ENCODE peak calls at places on chromosomes 7 and 10, in four cellular contexts. X, V, C and U are unnamed samples.

GRCh38 chr10:99870051-99870730 is 87.8 kb downstream of the ABCC2 start:
- DNase-seq in X (no peak), V (no peak), C (no peak), U (no peak)

GRCh38 chr7:142248166-142249160 is 9.4 kb downstream of the PRSS58 start:
- DNase-seq in X (peak), V (no peak), C (no peak), U (peak)

GRCh38 chr7:32587431-32587948 is 92.2 kb downstream of the AVL9 start:
- DNase-seq in X (no peak), V (peak), C (no peak), U (no peak)

GRCh38 chr7:12696001-12696400 is 8.6 kb downstream of the ARL4A start:
- DNase-seq in X (no peak), V (no peak), C (no peak), U (no peak)

GRCh38 chr10:87925570-87925969 is 62.1 kb downstream of the PTEN start:
- DNase-seq in X (no peak), V (no peak), C (no peak), U (no peak)

GRCh38 chr7:133957860-133958259 is 169.3 kb upstream of the LRGUK start:
- DNase-seq in X (no peak), V (no peak), C (no peak), U (no peak)

GRCh38 chr10:52740913-52741675 is 31.5 kb downstream of the MBL2 start:
- DNase-seq in X (peak), V (peak), C (peak), U (peak)

GRCh38 chr7:73770002-73770859 is at the start of gene CLDN3:
- DNase-seq in X (peak), V (no peak), C (peak), U (peak)

GRCh38 chr10:102231357-102232318 is 5.5 kb downstream of the ELOVL3 start:
- DNase-seq in X (peak), V (no peak), C (no peak), U (peak)

GRCh38 chr7:3028071-3028766 is 15.4 kb downstream of the CARD11 start:
- DNase-seq in X (peak), V (peak), C (no peak), U (no peak)

GRCh38 chr10:100186813-100187212 is 984 bp upstream of the ERLIN1 start:
- DNase-seq in X (peak), V (no peak), C (no peak), U (no peak)

GRCh38 chr10:11068861-11069633 is 51.4 kb downstream of the CELF2 start:
- DNase-seq in X (no peak), V (no peak), C (no peak), U (no peak)

GRCh38 chr7:50346548-50347497 is 42.3 kb downstream of the IKZF1 start:
- DNase-seq in X (peak), V (no peak), C (no peak), U (no peak)

GRCh38 chr7:135160858-135161653 is 9.5 kb downstream of the CYREN start:
- DNase-seq in X (peak), V (peak), C (no peak), U (no peak)

GRCh38 chr10:111360260-111360925 is 283.6 kb downstream of the ADRA2A start:
- DNase-seq in X (peak), V (no peak), C (peak), U (peak)

GRCh38 chr7:54260868-54261475 is 281.2 kb upstream of the VSTM2A start:
- DNase-seq in X (no peak), V (no peak), C (no peak), U (no peak)

GRCh38 chr7:47722126-47722525 is 140.2 kb upstream of the TNS3 start:
- DNase-seq in X (no peak), V (no peak), C (no peak), U (no peak)
- H2BK15ac ChIP-seq in X (no peak), V (peak), C (peak), U (no peak)

GRCh38 chr7:156139633-156140032 is 327.4 kb upstream of the SHH start:
- DNase-seq in X (no peak), V (no peak), C (no peak), U (no peak)
- H2BK120ac ChIP-seq in X (no peak), V (no peak), C (no peak), U (no peak)

DNA sequence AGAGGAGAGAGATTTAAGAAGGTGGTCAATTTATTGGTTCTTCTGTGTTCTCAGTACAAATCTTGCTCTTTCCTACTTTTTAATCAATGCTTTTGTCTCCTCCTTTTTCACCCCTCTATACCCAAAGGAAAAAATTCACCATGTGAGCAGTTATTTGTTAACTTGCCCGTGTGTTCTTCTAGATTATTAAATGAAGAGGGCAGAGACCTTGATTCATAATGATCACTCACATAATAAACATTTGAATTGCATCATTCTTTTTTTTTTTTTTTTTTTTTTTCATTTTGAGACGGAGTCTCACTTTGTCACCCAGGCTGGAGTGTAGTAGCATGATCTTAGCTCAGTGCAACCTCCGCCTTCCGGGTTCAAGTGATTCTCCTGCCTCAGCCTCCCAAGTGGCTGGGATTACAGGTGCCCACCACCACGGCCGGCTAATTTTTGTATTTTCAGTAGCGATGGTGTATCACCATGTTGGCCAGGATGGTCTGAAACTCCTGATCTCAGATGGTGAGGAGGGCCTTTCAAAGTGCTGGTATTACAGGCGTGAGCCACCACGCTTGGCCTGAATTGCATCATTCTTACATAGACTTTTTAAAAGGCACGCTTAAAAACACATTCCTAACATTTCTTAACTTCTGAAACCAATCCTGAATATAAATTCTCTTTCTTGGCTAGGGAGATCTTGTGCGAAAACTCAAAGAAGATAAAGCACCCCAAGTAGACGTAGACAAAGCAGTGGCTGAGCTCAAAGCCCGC is 3.6 kb downstream of the GARS1 start:
- DNase-seq in X (peak), V (peak), C (no peak), U (no peak)
- H3K4ac ChIP-seq in X (no peak), V (no peak), C (no peak), U (no peak)

DNA sequence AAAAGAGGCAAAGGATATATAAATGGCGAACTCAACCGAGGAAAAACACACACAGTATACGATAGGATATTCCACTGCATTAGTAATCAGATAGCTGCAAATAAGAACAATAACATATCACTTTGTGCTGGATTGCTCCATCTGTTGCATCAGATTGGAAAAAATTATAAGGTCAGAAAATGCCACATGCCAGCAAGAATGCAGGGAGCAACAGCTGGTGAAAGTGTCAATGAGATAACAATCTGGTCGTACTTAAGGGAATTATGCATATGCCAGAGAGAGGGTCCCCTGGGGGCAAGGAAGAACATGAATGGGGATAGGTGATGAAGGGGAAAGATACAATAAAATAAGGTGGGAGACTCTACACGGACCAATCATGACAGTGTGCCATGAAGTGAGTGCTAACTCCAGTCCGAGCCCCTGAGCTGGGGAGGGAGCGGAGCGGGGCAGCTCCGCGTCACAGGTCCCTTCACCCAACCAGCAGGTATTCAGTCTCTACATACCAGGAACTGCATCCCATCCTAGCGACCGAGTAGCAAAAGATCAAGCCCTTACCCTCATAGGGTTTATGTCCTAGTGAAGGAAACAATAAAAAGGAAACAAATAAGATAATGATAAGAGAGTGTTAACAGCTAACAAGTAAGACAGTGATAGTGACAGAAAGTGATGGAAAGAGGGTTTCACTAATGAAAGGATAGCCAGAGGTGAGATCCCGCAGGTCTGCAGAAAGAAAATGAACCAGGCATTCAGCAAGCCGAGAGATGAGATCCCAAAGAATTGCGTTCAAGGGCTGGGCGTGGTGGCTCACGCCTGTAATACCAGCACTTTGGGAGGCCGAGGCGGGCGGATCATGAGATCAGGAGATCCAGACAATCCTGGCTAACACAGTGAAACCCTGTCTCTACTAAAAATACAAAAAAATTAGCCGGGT is 9.4 kb downstream of the MPP7 start:
- DNase-seq in X (peak), V (no peak), C (no peak), U (peak)
- H2BK15ac ChIP-seq in X (no peak), V (no peak), C (no peak), U (no peak)

GRCh38 chr10:5590816-5591215 is 66.1 kb downstream of the CALML3 start:
- DNase-seq in X (no peak), V (no peak), C (no peak), U (no peak)
- H2BK120ac ChIP-seq in X (no peak), V (peak), C (no peak), U (no peak)

GRCh38 chr7:102978280-102978679 is 65.5 kb downstream of the LRRC17 start:
- DNase-seq in X (peak), V (peak), C (no peak), U (no peak)

GRCh38 chr7:102975854-102976253 is 63.1 kb downstream of the LRRC17 start:
- DNase-seq in X (no peak), V (no peak), C (no peak), U (no peak)

GRCh38 chr7:102976493-102976892 is 63.7 kb downstream of the LRRC17 start:
- DNase-seq in X (no peak), V (no peak), C (no peak), U (no peak)

GRCh38 chr7:102974366-102975236 is 61.8 kb downstream of the LRRC17 start:
- DNase-seq in X (peak), V (no peak), C (no peak), U (peak)

GRCh38 chr7:102973096-102973802 is 60.4 kb downstream of the LRRC17 start:
- DNase-seq in X (no peak), V (no peak), C (no peak), U (no peak)
- H3K4ac ChIP-seq in X (no peak), V (no peak), C (no peak), U (no peak)

GRCh38 chr10:129467346-129468119 is 492 bp downstream of the MGMT start:
- DNase-seq in X (no peak), V (peak), C (no peak), U (no peak)
- H2BK15ac ChIP-seq in X (no peak), V (no peak), C (peak), U (no peak)